ENCODE peak calls at places on chromosomes 11 and 22, in five cellular contexts. A is NCI-H524, V is SK-N-SH, Q is left cardiac atrium, J is mesothelial cell of epicardium. M is an unnamed sample.

GRCh38 chr11:126544311-126545056 is 189.0 kb downstream of the ST3GAL4 start:
- DNase-seq in A (no peak), V (peak), Q (no peak), J (no peak), M (no peak)

GRCh38 chr11:6612816-6613136 is 760 bp upstream of the TAF10 start:
- DNase-seq in A (peak), V (peak), Q (no peak), J (no peak), M (no peak)

GRCh38 chr22:43136255-43136654 is 6.9 kb downstream of the MCAT start:
- DNase-seq in A (peak), V (peak), Q (peak), J (peak), M (no peak)

GRCh38 chr11:35875063-35875462 is 68.8 kb upstream of the LDLRAD3 start:
- DNase-seq in A (no peak), V (no peak), Q (no peak), J (no peak), M (no peak)

GRCh38 chr11:132430352-132431091 is 1060.1 kb downstream of the NTM start:
- DNase-seq in A (peak), V (peak), Q (no peak), J (no peak), M (no peak)

GRCh38 chr11:61737131-61737530 is 15.3 kb upstream of the MYRF start:
- DNase-seq in A (peak), V (no peak), Q (no peak), J (no peak), M (no peak)

GRCh38 chr11:15468471-15468870 is 353.7 kb downstream of the INSC start:
- DNase-seq in A (no peak), V (no peak), Q (no peak), J (no peak), M (no peak)

GRCh38 chr11:134587345-134587744 is 175.3 kb upstream of the B3GAT1 start:
- DNase-seq in A (no peak), V (no peak), Q (no peak), J (no peak), M (no peak)

GRCh38 chr22:38132136-38132535 is 21.7 kb upstream of the BAIAP2L2 start:
- DNase-seq in A (no peak), V (no peak), Q (no peak), J (no peak), M (no peak)

GRCh38 chr11:70398834-70399680 is 728 bp downstream of the CTTN start:
- DNase-seq in A (no peak), V (peak), Q (no peak), J (no peak), M (no peak)

GRCh38 chr11:70435361-70435760 is 37.0 kb downstream of the CTTN start:
- DNase-seq in A (no peak), V (no peak), Q (no peak), J (no peak), M (no peak)

GRCh38 chr11:131692961-131693360 is 322.5 kb downstream of the NTM start:
- DNase-seq in A (no peak), V (no peak), Q (no peak), J (no peak), M (no peak)

GRCh38 chr11:92226331-92227232 is 2.0 kb downstream of the FAT3 start:
- DNase-seq in A (peak), V (peak), Q (peak), J (peak), M (no peak)

GRCh38 chr11:64970731-64971151 is 1.2 kb downstream of the MAJIN start:
- DNase-seq in A (no peak), V (no peak), Q (no peak), J (no peak), M (no peak)

GRCh38 chr11:68037481-68038225 is 1.2 kb upstream of the TCIRG1 start:
- DNase-seq in A (no peak), V (no peak), Q (peak), J (no peak), M (no peak)

GRCh38 chr22:43570531-43571144 is 158.8 kb downstream of the MPPED1 start:
- DNase-seq in A (peak), V (no peak), Q (no peak), J (no peak), M (no peak)

GRCh38 chr11:68009391-68010000 is 631 bp upstream of the ALDH3B1 start:
- DNase-seq in A (no peak), V (no peak), Q (no peak), J (no peak), M (no peak)

GRCh38 chr11:92298238-92298565 is 73.6 kb downstream of the FAT3 start:
- DNase-seq in A (no peak), V (no peak), Q (no peak), J (no peak), M (no peak)

GRCh38 chr11:126766425-126766824 is 234.1 kb downstream of the KIRREL3 start:
- DNase-seq in A (no peak), V (no peak), Q (no peak), J (no peak), M (no peak)